ENCODE peak calls at places on chromosomes 1 and 21, in ten cellular contexts. A is hepatocyte; C is pancreas; O is endodermal cell; Q is colonic mucosa; L is fibroblast of lung; J is SK-N-MC; F is heart left ventricle; E is adrenal gland; U is CD8-positive, alpha-beta T cell. M is an unnamed sample.

GRCh38 chr1:226637147-226637935 is 88.8 kb downstream of the STUM start:
- DNase-seq in A (no peak), C (no peak), O (peak), Q (no peak), L (peak), J (no peak), F (peak), E (no peak), U (no peak), M (no peak)

GRCh38 chr1:37989381-37989930 is 366 bp downstream of the SF3A3 start:
- DNase-seq in A (peak), C (no peak), O (peak), Q (peak), L (peak), J (no peak), F (peak), E (peak), U (peak), M (peak)

GRCh38 chr1:68229927-68230812 is 2.2 kb downstream of the WLS start:
- DNase-seq in A (peak), C (no peak), O (peak), Q (peak), L (peak), J (no peak), F (no peak), E (peak), U (no peak), M (peak)

GRCh38 chr21:45822429-45823099 is 159.0 kb upstream of the COL6A1 start:
- DNase-seq in A (no peak), C (no peak), O (peak), Q (no peak), L (no peak), J (no peak), F (peak), E (no peak), U (no peak), M (no peak)

GRCh38 chr1:239814306-239814881 is 277.3 kb upstream of the FMN2 start:
- DNase-seq in A (peak), C (no peak), O (peak), Q (no peak), L (peak), J (no peak), F (no peak), E (peak), U (no peak), M (no peak)

GRCh38 chr1:99131541-99131940 is 126.9 kb upstream of the PLPPR5 start:
- DNase-seq in A (no peak), C (no peak), O (no peak), Q (no peak), L (no peak), J (no peak), F (no peak), E (no peak), U (no peak), M (no peak)

GRCh38 chr1:182175340-182176068 is 114.0 kb upstream of the ZNF648 start:
- DNase-seq in A (peak), C (no peak), O (no peak), Q (peak), L (no peak), J (no peak), F (no peak), E (no peak), U (no peak), M (no peak)

GRCh38 chr1:13662498-13662897 is 37.5 kb upstream of the PRDM2 start:
- DNase-seq in A (peak), C (no peak), O (no peak), Q (no peak), L (peak), J (peak), F (no peak), E (no peak), U (no peak), M (no peak)

GRCh38 chr1:179774033-179774432 is 30.9 kb downstream of the FAM163A start:
- DNase-seq in A (no peak), C (no peak), O (no peak), Q (no peak), L (no peak), J (no peak), F (no peak), E (no peak), U (no peak), M (no peak)

GRCh38 chr1:179773264-179773663 is 30.2 kb downstream of the FAM163A start:
- DNase-seq in A (no peak), C (no peak), O (no peak), Q (no peak), L (no peak), J (no peak), F (no peak), E (no peak), U (no peak), M (no peak)

GRCh38 chr1:179775009-179775408 is 31.9 kb downstream of the FAM163A start:
- DNase-seq in A (no peak), C (no peak), O (no peak), Q (no peak), L (no peak), J (no peak), F (no peak), E (no peak), U (no peak), M (no peak)

GRCh38 chr1:179770887-179771502 is 27.9 kb downstream of the FAM163A start:
- DNase-seq in A (no peak), C (no peak), O (no peak), Q (no peak), L (no peak), J (no peak), F (no peak), E (no peak), U (no peak), M (peak)

GRCh38 chr1:179771509-179771908 is 28.4 kb downstream of the FAM163A start:
- DNase-seq in A (no peak), C (no peak), O (no peak), Q (no peak), L (no peak), J (no peak), F (no peak), E (no peak), U (no peak), M (no peak)
- H3K27ac ChIP-seq in A (no peak), C (no peak), O (no peak), Q (no peak), L (no peak), J (no peak), F (no peak), E (no peak), U (no peak), M (no peak)

GRCh38 chr21:33109574-33110339 is 39.8 kb downstream of the OLIG1 start:
- DNase-seq in A (peak), C (no peak), O (peak), Q (no peak), L (no peak), J (no peak), F (no peak), E (no peak), U (no peak), M (no peak)
- H3K4me3 ChIP-seq in A (no peak), C (no peak), O (peak), Q (no peak), L (no peak), J (no peak), F (no peak), E (no peak), U (no peak), M (no peak)

DNA sequence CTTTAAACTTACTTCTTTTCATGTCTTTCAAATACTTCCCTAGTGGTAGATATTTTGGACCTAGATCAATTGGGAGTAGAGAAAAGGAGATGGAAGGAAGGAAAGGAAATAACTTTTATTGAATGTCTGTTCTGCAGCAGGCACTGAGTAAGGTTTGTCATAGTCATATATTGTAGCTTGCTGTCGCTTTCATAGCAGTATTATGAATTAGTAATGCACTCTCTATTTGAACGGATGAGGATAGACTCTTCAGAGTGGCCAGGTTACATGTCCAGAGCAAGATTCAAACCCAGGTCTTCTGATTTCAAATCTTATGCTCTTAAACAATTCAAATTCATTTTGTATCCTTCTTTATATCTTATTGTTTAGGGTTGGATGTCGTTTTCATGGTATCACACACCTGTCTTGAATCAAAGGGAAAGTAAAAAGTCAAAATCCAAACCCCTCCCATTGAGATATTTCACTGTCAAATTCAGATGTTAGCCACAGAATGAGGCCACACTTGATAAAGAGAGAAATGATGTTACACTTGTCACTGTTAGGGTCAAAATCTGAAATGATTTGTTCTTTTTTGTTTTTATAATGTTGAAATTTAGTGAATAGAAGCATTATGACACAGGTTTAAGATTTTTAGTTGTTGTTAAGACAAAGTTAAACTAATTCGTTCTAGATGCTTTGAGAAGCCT is 12.9 kb downstream of the NFIA start:
- DNase-seq in A (no peak), C (no peak), O (no peak), Q (no peak), L (no peak), J (no peak), F (no peak), E (no peak), U (no peak), M (no peak)
- H3K27ac ChIP-seq in A (no peak), C (no peak), O (no peak), Q (no peak), L (no peak), J (no peak), F (no peak), E (peak), U (no peak), M (no peak)

GRCh38 chr1:118984086-118984989 is 3.8 kb downstream of the TBX15 start:
- DNase-seq in A (no peak), C (peak), O (peak), Q (no peak), L (peak), J (no peak), F (no peak), E (no peak), U (no peak), M (peak)

GRCh38 chr1:118981436-118981835 is 6.7 kb downstream of the TBX15 start:
- DNase-seq in A (no peak), C (no peak), O (no peak), Q (no peak), L (no peak), J (no peak), F (no peak), E (no peak), U (no peak), M (no peak)

GRCh38 chr1:118982281-118982680 is 5.9 kb downstream of the TBX15 start:
- DNase-seq in A (no peak), C (no peak), O (no peak), Q (no peak), L (no peak), J (no peak), F (no peak), E (no peak), U (no peak), M (no peak)

GRCh38 chr1:118983558-118984021 is 4.6 kb downstream of the TBX15 start:
- DNase-seq in A (no peak), C (no peak), O (peak), Q (no peak), L (no peak), J (no peak), F (no peak), E (no peak), U (no peak), M (no peak)

DNA sequence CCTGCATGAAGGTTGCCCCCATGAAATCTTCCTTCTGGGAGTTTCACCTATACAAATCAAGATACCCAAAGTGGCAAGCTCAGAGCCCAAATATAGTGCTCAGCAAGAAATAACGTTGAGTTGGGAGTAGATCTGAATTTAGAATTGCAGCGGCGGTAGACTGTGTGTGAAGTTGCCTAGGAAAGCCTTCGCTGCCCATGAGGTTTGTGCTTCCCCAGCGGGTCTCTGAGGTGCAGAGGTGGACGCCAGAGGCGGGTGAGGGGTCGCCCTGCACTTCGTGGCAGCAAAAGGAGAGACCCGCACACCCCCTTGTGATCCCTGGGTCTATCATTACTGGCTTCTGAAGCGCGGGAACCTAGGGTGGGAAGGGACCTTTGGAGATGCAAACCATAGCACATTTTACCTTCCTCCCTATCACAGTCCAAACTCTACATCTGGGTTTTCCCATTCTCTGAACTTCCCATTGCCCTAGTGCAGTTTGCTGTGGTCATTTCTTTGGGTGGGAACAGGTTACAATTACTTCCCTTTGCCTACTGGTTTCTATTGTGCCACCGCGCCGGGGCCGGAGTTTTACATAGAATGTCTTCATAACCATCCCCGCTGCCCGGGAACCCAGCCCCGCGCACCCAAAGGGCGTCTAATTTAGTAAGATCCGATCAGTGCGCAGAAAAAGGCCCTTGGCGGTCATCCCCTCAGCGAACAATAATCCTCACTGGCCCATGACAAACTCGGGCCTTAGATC is 5.2 kb downstream of the TBX15 start:
- DNase-seq in A (no peak), C (no peak), O (no peak), Q (no peak), L (no peak), J (no peak), F (no peak), E (no peak), U (no peak), M (no peak)
- H3K4me3 ChIP-seq in A (no peak), C (no peak), O (no peak), Q (no peak), L (no peak), J (no peak), F (no peak), E (no peak), U (no peak), M (no peak)